ENCODE peak calls at places on chromosome 2, in four cellular contexts. U is WTC11, N is HepG2, S is GM12878. V is an unnamed sample.

GRCh38 chr2:39156107-39156506 is 35.3 kb upstream of the SOS1 start:
- DNase-seq in U (no peak), S (no peak), N (no peak), V (no peak)

GRCh38 chr2:101745711-101746694 is 48.5 kb downstream of the MAP4K4 start:
- DNase-seq in U (no peak), S (no peak), N (peak), V (no peak)

GRCh38 chr2:222318026-222318711 is 19.4 kb upstream of the PAX3 start:
- DNase-seq in N (peak), U (peak), S (no peak), V (no peak)

GRCh38 chr2:73343992-73344391 is 41.6 kb upstream of the ALMS1 start:
- DNase-seq in N (no peak), U (no peak), S (no peak), V (no peak)

GRCh38 chr2:238127165-238128060 is 11.1 kb upstream of the KLHL30 start:
- DNase-seq in U (no peak), N (peak), S (no peak), V (peak)

GRCh38 chr2:101328474-101329007 is 20.0 kb upstream of the RNF149 start:
- DNase-seq in N (no peak), S (peak), U (no peak), V (no peak)

GRCh38 chr2:60167089-60167488 is 386.4 kb downstream of the BCL11A start:
- DNase-seq in S (no peak), U (no peak), N (no peak), V (no peak)

GRCh38 chr2:231488331-231488730 is 24.0 kb upstream of the NCL start:
- DNase-seq in N (no peak), S (no peak), U (no peak), V (no peak)

GRCh38 chr2:9463698-9464034 is 10.7 kb upstream of the IAH1 start:
- DNase-seq in U (no peak), N (no peak), S (no peak), V (no peak)

GRCh38 chr2:103138123-103138886 is 376.5 kb downstream of the TMEM182 start:
- DNase-seq in S (no peak), N (no peak), U (no peak), V (no peak)

GRCh38 chr2:133194068-133194655 is 374.1 kb downstream of the NCKAP5 start:
- DNase-seq in U (no peak), N (no peak), S (no peak), V (no peak)

GRCh38 chr2:158325031-158325781 is 131.3 kb downstream of the CCDC148 start:
- DNase-seq in N (peak), S (no peak), U (no peak), V (no peak)

GRCh38 chr2:44168684-44169154 is at the start of gene PPM1B:
- DNase-seq in S (no peak), U (peak), N (no peak), V (peak)

GRCh38 chr2:159249955-159250723 is 36.4 kb downstream of the WDSUB1 start:
- DNase-seq in N (no peak), S (peak), U (no peak), V (no peak)

GRCh38 chr2:142980246-142981068 is 103.0 kb downstream of the KYNU start:
- DNase-seq in N (peak), U (no peak), S (no peak), V (no peak)

GRCh38 chr2:230650585-230651137 is 62.0 kb upstream of the CAB39 start:
- DNase-seq in S (peak), N (peak), U (no peak), V (peak)

GRCh38 chr2:10781746-10782145 is 30.8 kb downstream of the PDIA6 start:
- DNase-seq in S (no peak), N (no peak), U (no peak), V (no peak)

GRCh38 chr2:99079226-99079625 is 62.3 kb upstream of the C2orf15 start:
- DNase-seq in N (no peak), S (no peak), U (no peak), V (no peak)

GRCh38 chr2:233387667-233388528 is 33.6 kb downstream of the DGKD start:
- DNase-seq in N (peak), S (no peak), U (no peak), V (no peak)

GRCh38 chr2:226118471-226119429 is 680.9 kb downstream of the IRS1 start:
- DNase-seq in N (peak), U (no peak), S (no peak), V (no peak)

GRCh38 chr2:20642026-20642971 is 8.6 kb downstream of the HS1BP3 start:
- DNase-seq in S (no peak), N (peak), U (peak), V (peak)

GRCh38 chr2:109638807-109639206 is 24.6 kb downstream of the SOWAHC start:
- DNase-seq in U (no peak), N (no peak), S (no peak), V (no peak)

GRCh38 chr2:183608747-183609146 is 484.5 kb downstream of the NUP35 start:
- DNase-seq in N (no peak), U (no peak), S (no peak), V (no peak)

GRCh38 chr2:236576978-236577377 is 7.4 kb downstream of the ACKR3 start:
- DNase-seq in S (no peak), N (no peak), U (no peak), V (no peak)

GRCh38 chr2:31236433-31237205 is 2.7 kb downstream of the EHD3 start:
- DNase-seq in S (no peak), U (no peak), N (no peak), V (no peak)

GRCh38 chr2:41610501-41611242 is 437.1 kb upstream of the PKDCC start:
- DNase-seq in S (no peak), N (no peak), U (no peak), V (no peak)

GRCh38 chr2:9004338-9005204 is 1.1 kb upstream of the MBOAT2 start:
- DNase-seq in N (no peak), U (no peak), S (no peak), V (peak)

GRCh38 chr2:233463586-233463985 is 103.0 kb downstream of the USP40 start:
- DNase-seq in S (no peak), N (no peak), U (no peak), V (no peak)

GRCh38 chr2:56313541-56313940 is 129.8 kb downstream of the CCDC85A start:
- DNase-seq in S (no peak), U (no peak), N (peak), V (no peak)

GRCh38 chr2:187567126-187567525 is 12.9 kb upstream of the TFPI start:
- DNase-seq in U (no peak), N (peak), S (no peak), V (no peak)

GRCh38 chr2:241272298-241272721 is 43.2 kb downstream of the HDLBP start:
- DNase-seq in N (no peak), S (no peak), U (peak), V (no peak)

GRCh38 chr2:103527278-103527677 is 765.4 kb downstream of the TMEM182 start:
- DNase-seq in U (no peak), N (no peak), S (no peak), V (peak)

GRCh38 chr2:205775091-205775876 is 93.0 kb downstream of the NRP2 start:
- DNase-seq in N (no peak), U (no peak), S (no peak), V (no peak)

GRCh38 chr2:174577967-174578589 is 19.5 kb downstream of the WIPF1 start:
- DNase-seq in S (no peak), U (no peak), N (no peak), V (no peak)

GRCh38 chr2:231541605-231542509 is 11.6 kb upstream of the NMUR1 start:
- DNase-seq in N (no peak), S (no peak), U (peak), V (peak)

GRCh38 chr2:236545814-236546480 is 23.7 kb upstream of the ACKR3 start:
- DNase-seq in N (no peak), U (no peak), S (peak), V (no peak)

GRCh38 chr2:180905002-180905401 is 75.4 kb upstream of the UBE2E3 start:
- DNase-seq in S (no peak), U (no peak), N (no peak), V (no peak)

GRCh38 chr2:241771286-241772062 is 5.1 kb upstream of the GAL3ST2 start:
- DNase-seq in U (peak), N (peak), S (no peak), V (no peak)

GRCh38 chr2:55282110-55282917 is 13.3 kb upstream of the MTIF2 start:
- DNase-seq in S (peak), U (peak), N (peak), V (peak)

GRCh38 chr2:224871813-224872212 is 155.6 kb upstream of the CCDC195 start:
- DNase-seq in S (no peak), N (no peak), U (no peak), V (no peak)

GRCh38 chr2:224870341-224870740 is 154.2 kb upstream of the CCDC195 start:
- DNase-seq in S (no peak), U (no peak), N (no peak), V (no peak)

GRCh38 chr2:224865016-224865415 is 148.9 kb upstream of the CCDC195 start:
- DNase-seq in U (no peak), N (no peak), S (no peak), V (no peak)

GRCh38 chr2:224875153-224875552 is 159.0 kb upstream of the CCDC195 start:
- DNase-seq in U (no peak), N (no peak), S (no peak), V (no peak)

DNA sequence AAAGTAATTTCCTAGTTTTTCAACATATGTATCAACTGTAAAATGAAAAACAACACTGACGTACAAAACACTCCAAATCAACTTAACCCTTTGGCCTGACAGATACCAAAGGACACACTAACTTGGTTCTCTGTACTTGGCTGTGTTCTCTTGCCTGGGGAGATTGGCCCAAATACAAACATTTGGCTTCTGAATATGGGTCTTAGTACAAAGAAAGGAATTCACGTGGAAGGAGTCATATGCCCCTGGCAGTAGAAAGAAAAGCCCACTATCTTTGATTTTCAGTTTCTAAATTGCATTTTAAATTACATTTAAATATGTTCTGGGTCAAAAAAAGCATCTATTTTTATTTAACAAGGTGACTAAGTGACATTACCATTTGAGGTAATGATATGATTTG is 153.4 kb upstream of the CCDC195 start:
- DNase-seq in N (no peak), U (no peak), S (no peak), V (no peak)
- TF ChIP-seq ETV6 in N (no peak), U (no peak), S (no peak), V (no peak)

GRCh38 chr2:17318013-17318412 is 200.2 kb downstream of the RAD51AP2 start:
- DNase-seq in S (no peak), N (no peak), U (no peak), V (no peak)

GRCh38 chr2:17311771-17312511 is 206.3 kb downstream of the RAD51AP2 start:
- DNase-seq in U (no peak), N (no peak), S (no peak), V (no peak)

GRCh38 chr2:17313261-17313660 is 205.0 kb downstream of the RAD51AP2 start:
- DNase-seq in N (no peak), U (no peak), S (no peak), V (no peak)

GRCh38 chr2:17319090-17319489 is 199.2 kb downstream of the RAD51AP2 start:
- DNase-seq in N (no peak), S (no peak), U (no peak), V (no peak)

DNA sequence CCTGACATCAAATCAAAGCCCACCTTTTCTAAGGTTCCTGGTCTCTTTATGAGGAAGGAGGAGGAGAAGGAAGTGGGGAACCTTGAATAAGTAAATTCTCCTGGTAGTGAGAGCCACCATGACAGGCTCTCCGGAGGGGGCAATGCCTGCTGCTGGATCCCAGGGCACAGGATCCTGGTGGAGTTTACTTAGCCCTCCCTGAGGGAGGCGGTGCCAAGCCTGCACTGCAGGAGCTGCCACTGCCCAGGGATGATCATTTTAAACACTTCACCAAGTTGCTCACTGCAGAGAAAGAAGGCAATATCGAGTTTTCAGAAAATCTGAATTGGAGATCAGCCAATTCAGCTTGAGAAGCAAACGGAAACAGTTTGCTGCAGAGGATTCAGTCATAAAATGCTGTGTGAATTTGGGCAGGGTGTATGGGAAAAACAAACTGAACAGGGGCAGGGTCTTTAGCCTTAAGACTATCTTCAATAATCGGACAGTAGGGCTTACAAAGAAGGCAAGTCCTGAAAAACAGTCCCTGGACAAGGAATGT is 200.7 kb downstream of the RAD51AP2 start:
- DNase-seq in U (no peak), N (no peak), S (no peak), V (no peak)
- TF ChIP-seq ETV6 in U (no peak), N (no peak), S (no peak), V (no peak)

GRCh38 chr2:974454-974853 is 23.8 kb downstream of the SNTG2 start:
- DNase-seq in U (no peak), S (no peak), N (no peak), V (no peak)

GRCh38 chr2:975095-975494 is 24.4 kb downstream of the SNTG2 start:
- DNase-seq in U (no peak), S (no peak), N (no peak), V (no peak)

GRCh38 chr2:973129-973528 is 22.5 kb downstream of the SNTG2 start:
- DNase-seq in U (no peak), N (no peak), S (no peak), V (no peak)

GRCh38 chr2:979286-979928 is 28.8 kb downstream of the SNTG2 start:
- DNase-seq in S (no peak), U (no peak), N (no peak), V (no peak)

GRCh38 chr2:974054-974453 is 23.4 kb downstream of the SNTG2 start:
- DNase-seq in U (no peak), S (no peak), N (no peak), V (no peak)
- TF ChIP-seq ETV6 in U (no peak), S (no peak), N (no peak), V (no peak)

GRCh38 chr2:40369619-40370397 is 82.1 kb downstream of the SLC8A1 start:
- DNase-seq in S (no peak), N (no peak), U (no peak), V (no peak)
- TF ChIP-seq ETV6 in S (no peak), N (no peak), U (no peak), V (no peak)

GRCh38 chr2:85604568-85605339 is 2.3 kb upstream of the TMEM150A start:
- DNase-seq in S (no peak), U (no peak), N (no peak), V (no peak)
- TF ChIP-seq ETV6 in S (no peak), U (no peak), N (no peak), V (no peak)

DNA sequence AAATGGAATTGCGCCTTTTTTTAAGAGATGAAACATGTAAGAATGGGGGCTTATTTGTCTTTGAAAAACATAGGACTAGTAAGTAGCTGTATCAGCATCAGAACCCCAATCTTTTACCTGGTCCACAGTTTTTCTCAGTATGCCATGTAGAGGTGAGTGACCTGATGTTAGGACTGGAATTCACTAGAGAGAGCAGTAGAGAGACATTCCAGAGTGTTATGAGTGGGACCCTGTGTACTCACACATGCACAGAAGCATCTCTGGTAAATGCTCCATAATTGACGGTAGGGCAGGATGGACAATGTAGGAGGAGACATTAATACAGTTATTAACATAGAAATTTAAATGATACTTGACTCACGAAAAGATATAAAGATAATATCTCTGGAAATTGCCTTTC is 1.4 kb upstream of the GALNT13 start:
- DNase-seq in N (peak), S (no peak), U (no peak), V (no peak)
- TF ChIP-seq ETV6 in N (no peak), S (no peak), U (no peak), V (no peak)

GRCh38 chr2:100195942-100196341 is 53.6 kb upstream of the AFF3 start:
- DNase-seq in U (no peak), N (no peak), S (no peak), V (no peak)

GRCh38 chr2:100194951-100195350 is 52.6 kb upstream of the AFF3 start:
- DNase-seq in U (no peak), N (no peak), S (no peak), V (no peak)

GRCh38 chr2:100197643-100198153 is 55.3 kb upstream of the AFF3 start:
- DNase-seq in U (peak), N (no peak), S (no peak), V (no peak)

GRCh38 chr2:100198461-100199230 is 56.3 kb upstream of the AFF3 start:
- DNase-seq in N (no peak), U (no peak), S (no peak), V (no peak)

GRCh38 chr2:100196786-100197494 is 54.5 kb upstream of the AFF3 start:
- DNase-seq in U (no peak), S (no peak), N (no peak), V (no peak)
- TF ChIP-seq ETV6 in U (no peak), S (no peak), N (no peak), V (no peak)

DNA sequence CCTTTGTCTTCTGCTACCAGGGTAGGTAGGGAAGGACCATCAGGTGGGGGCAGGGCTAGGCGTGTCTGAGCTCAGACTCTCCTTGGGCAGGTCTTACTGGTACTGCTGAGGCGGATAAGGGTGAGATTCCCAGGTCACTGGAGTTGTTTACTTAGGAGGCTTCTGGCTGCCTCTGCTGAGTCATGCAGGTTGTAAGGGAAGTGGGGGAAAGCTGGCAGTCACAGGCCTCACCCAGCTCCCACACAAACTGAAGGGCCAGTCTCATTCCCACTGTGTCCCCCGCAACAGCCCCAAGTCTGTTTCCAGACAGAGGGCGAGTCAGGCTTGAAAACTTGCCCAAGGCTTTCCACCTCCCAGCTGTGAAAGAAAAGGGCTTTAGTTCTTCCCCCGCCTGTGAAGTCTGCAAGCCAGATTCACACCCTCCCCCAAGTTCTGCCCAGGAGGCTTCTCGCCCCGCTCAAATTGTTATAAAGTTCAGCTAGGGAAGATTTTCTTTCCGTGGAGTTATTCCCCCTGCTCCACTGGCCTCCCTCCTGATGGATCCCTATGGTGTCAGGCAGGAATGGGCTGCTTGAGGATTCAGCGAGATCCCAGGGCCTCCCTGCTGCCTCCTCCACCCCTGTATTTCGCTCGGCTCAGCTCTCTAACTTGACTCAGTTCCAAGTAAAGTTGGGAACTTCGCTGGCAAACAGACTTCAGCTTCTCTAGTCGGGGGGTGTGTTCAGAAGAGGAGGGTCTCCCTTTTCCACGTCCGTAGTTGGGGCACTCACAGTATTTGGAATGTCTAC is 248.6 kb downstream of the NR4A2 start:
- DNase-seq in U (no peak), N (no peak), S (no peak), V (peak)
- TF ChIP-seq ETV6 in U (no peak), N (no peak), S (no peak), V (no peak)

V was measured in K562.